ENCODE peak calls at places on chromosomes 1 and 21, in five cellular contexts. R is ovary, M is endodermal cell, T is epithelial cell of proximal tubule, L is HAP-1. P is an unnamed sample.

GRCh38 chr1:83910461-83910860 is 88.5 kb downstream of the TTLL7 start:
- DNase-seq in T (no peak), M (no peak), L (no peak), R (no peak), P (no peak)

GRCh38 chr21:35136106-35136505 is 87.0 kb upstream of the RUNX1 start:
- DNase-seq in M (no peak), R (no peak), T (no peak), L (no peak), P (no peak)

GRCh38 chr1:46557403-46557802 is 6.0 kb upstream of the KNCN start:
- DNase-seq in T (no peak), R (no peak), L (no peak), M (no peak), P (no peak)

GRCh38 chr1:84643183-84643582 is 47.1 kb downstream of the SSX2IP start:
- DNase-seq in M (no peak), L (no peak), T (no peak), R (no peak), P (no peak)

GRCh38 chr1:175471039-175471800 is 272.2 kb downstream of the TNR start:
- DNase-seq in T (peak; percentile 71), R (no peak), M (no peak), L (no peak), P (no peak)

GRCh38 chr1:2180297-2181245 is 14.0 kb downstream of the FAAP20 start:
- DNase-seq in L (no peak), M (no peak), R (peak; percentile 26), T (no peak), P (no peak)

GRCh38 chr1:201559679-201560162 is 20.8 kb downstream of the NAV1 start:
- DNase-seq in T (no peak), R (peak; percentile 82), M (peak; percentile 93), L (peak; percentile 82), P (peak; percentile 70)

GRCh38 chr1:177311111-177311510 is 140.4 kb downstream of the BRINP2 start:
- DNase-seq in M (no peak), R (no peak), L (no peak), T (no peak), P (no peak)

GRCh38 chr1:190022709-190023108 is 455.0 kb downstream of the BRINP3 start:
- DNase-seq in L (no peak), M (no peak), R (no peak), T (no peak), P (no peak)

GRCh38 chr1:59414406-59415133 is 117.7 kb downstream of the FGGY start:
- DNase-seq in L (no peak), R (peak; percentile 32), M (no peak), T (no peak), P (no peak)

GRCh38 chr1:89855413-89856123 is 34.7 kb downstream of the LRRC8D start:
- DNase-seq in R (no peak), M (no peak), T (no peak), L (no peak), P (no peak)

GRCh38 chr1:59564192-59564891 is 250.4 kb upstream of the HOOK1 start:
- DNase-seq in L (no peak), M (no peak), T (no peak), R (no peak), P (no peak)

DNA sequence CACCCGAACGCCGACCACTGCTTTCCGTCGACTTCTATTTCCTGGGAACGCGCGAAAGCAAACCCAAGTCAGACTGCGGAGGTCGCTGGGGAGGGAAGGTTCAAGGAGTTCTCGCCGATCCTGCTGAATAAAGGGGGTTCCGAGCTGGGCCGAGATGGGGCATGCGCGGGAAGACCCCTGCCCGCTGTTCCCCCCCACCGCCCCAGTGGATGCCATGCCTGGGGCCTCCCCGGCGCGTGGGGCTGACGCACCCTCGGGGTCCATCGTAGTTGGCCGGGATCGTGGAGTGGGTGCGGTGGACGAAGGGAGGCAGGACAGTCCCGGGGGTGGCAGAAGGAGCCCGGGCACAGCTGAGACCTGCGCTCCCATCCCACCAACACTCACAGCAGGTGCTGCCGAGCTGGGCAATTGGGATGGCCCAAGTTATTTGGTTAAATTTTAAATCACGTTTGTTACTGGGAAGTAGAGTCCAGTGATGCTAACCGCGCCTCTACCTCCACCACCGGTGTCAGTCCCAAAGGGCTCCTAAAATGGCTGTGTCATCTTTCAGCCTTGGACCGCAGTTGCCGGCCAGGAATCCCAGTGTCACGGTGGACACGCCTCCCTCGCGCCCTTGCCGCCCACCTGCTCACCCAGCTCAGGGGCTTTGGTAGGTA is 745 bp downstream of the MX1 start:
- DNase-seq in T (no peak), R (peak; percentile 57), M (no peak), L (no peak), P (no peak)
- H3K4me3 ChIP-seq in T (peak overlapping the region; percentile 72), R (peak overlapping the region; percentile 67), M (peak overlapping the region; percentile 75), L (no peak overlapping the region), P (peak overlapping the region; percentile 50)

GRCh38 chr1:147585640-147586383 is 44.5 kb downstream of the BCL9 start:
- DNase-seq in R (no peak), L (no peak), T (no peak), M (no peak), P (no peak)
- H3K4me3 ChIP-seq in R (no peak overlapping the region), L (no peak overlapping the region), T (no peak overlapping the region), M (no peak overlapping the region), P (no peak overlapping the region)

GRCh38 chr1:17999884-18000283 is 107.7 kb upstream of the IGSF21 start:
- DNase-seq in R (no peak), T (no peak), M (no peak), L (no peak), P (no peak)

GRCh38 chr1:18004257-18004656 is 103.3 kb upstream of the IGSF21 start:
- DNase-seq in L (no peak), R (no peak), T (no peak), M (no peak), P (no peak)

GRCh38 chr1:18005238-18005637 is 102.4 kb upstream of the IGSF21 start:
- DNase-seq in T (no peak), R (no peak), L (no peak), M (no peak), P (no peak)

GRCh38 chr1:17998889-17999288 is 108.7 kb upstream of the IGSF21 start:
- DNase-seq in R (no peak), M (peak; percentile 67), L (peak; percentile 5), T (no peak), P (no peak)

DNA sequence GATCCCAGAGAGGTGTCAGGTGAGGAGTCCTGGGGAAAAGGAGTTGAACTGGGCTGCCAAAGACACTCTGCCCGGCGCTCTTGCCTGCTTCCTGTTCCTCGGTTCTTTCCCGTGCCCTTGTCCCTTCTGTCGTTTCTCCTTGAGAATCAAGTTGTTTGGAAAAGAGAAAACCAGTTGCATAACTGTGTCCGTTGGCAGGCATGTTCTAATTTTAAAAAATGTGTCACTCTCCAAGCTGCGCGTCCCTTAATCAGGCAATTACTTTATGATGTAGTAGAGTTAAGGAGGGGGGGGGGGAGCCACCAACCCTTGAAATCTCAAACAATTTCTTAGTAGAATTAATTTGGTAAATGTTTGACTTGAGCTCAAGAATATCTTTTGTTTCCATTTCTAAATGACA is 105.9 kb upstream of the IGSF21 start:
- DNase-seq in R (no peak), M (no peak), T (no peak), L (no peak), P (no peak)
- H3K4me3 ChIP-seq in R (no peak overlapping the region), M (no peak overlapping the region), T (no peak overlapping the region), L (no peak overlapping the region), P (no peak overlapping the region)

GRCh38 chr1:34982820-34983376 is 2.2 kb downstream of the TMEM35B start:
- DNase-seq in T (no peak), R (no peak), M (no peak), L (no peak), P (no peak)

GRCh38 chr1:34980715-34981114 is 4.4 kb downstream of the TMEM35B start:
- DNase-seq in L (no peak), T (no peak), M (no peak), R (no peak), P (no peak)

GRCh38 chr1:34984435-34985062 is 598 bp downstream of the TMEM35B start:
- DNase-seq in M (peak; percentile 57), T (no peak), R (peak; percentile 66), L (peak; percentile 28), P (peak; percentile 64)

GRCh38 chr1:34985063-34985770 is at the start of gene TMEM35B:
- DNase-seq in R (peak; percentile 77), M (peak; percentile 87), L (peak; percentile 15), T (no peak), P (peak; percentile 67)

GRCh38 chr1:34983700-34984355 is 1.3 kb downstream of the TMEM35B start:
- DNase-seq in R (peak; percentile 24), M (no peak), L (no peak), T (no peak), P (no peak)
- H3K4me3 ChIP-seq in R (peak overlapping the region; percentile 78), M (peak overlapping the region; percentile 96), L (peak overlapping the region; percentile 50), T (peak overlapping the region; percentile 78), P (peak overlapping the region; percentile 93)

DNA sequence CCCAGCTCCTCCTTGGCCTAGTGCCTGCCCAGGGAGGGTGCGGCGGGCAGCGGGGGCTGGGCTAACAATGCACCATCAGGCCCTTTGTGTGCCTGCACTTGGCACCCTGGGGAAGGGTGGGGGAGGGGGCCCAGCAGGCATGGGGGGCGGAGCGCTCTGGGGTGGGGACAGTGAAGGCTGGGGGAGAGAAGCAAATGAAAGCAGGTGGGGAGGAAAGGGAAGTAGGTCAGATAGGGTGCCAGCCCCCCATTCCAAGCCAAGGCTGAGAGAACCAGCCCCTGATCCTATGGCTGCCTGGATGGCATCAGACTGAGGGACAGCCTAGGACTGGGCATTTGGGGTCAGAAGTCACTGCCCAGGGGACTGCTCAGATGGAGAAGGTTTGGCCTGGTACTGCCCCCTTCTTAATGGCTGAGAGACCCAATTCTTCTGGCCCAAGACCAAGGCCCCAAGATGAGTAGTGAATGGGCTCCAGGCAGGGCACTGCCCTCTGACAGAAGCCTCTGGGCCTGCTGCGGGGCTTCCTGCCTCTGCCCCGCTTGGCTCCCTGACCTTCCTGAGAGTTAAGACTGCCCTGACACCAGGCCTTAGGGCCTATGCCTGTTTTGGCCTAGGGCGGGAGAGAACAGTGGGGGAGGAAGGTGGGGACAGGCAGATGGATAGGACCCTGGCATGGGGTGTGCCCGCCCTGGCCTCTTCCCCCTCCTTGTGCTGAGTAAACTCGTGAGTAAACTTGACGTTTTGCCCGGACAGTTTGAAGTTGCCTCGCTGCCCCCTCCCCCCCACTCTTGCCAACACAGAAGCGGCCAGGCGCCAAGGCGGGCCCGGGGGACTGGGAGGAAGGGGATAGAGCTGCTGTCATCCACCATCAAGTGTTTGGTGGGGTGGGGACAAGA is 2.7 kb downstream of the ZBTB7B start:
- DNase-seq in R (peak; percentile 58), M (no peak), L (no peak), T (no peak), P (no peak)
- H3K4me3 ChIP-seq in R (no peak overlapping the region), M (no peak overlapping the region), L (no peak overlapping the region), T (peak overlapping the region; percentile 85), P (no peak overlapping the region)